ENCODE peak calls at places on chromosomes 11 and 22, in five cellular contexts. W, Z, I, P and N are unnamed samples.

GRCh38 chr11:107430525-107430924 is 27.1 kb downstream of the CWF19L2 start:
- ATAC-seq in W (no peak), P (no peak), I (no peak), Z (no peak), N (no peak)

GRCh38 chr11:86632499-86633269 is 39.7 kb downstream of the ME3 start:
- ATAC-seq in I (peak), P (peak), Z (peak), W (peak), N (peak)

GRCh38 chr22:24845036-24845918 is 39.3 kb downstream of the SGSM1 start:
- ATAC-seq in P (peak), I (no peak), Z (no peak), W (no peak), N (no peak)

GRCh38 chr11:5011254-5011653 is 16.6 kb downstream of the OR51L1 start:
- ATAC-seq in P (no peak), Z (no peak), I (no peak), W (no peak), N (no peak)

GRCh38 chr11:65530157-65530496 is 5.2 kb downstream of the SCYL1 start:
- ATAC-seq in I (peak), P (no peak), Z (peak), W (peak), N (no peak)

GRCh38 chr11:57937431-57937830 is 86.2 kb upstream of the OR9Q1 start:
- ATAC-seq in I (no peak), Z (no peak), P (no peak), W (no peak), N (no peak)

GRCh38 chr11:280762-281485 is 2.7 kb downstream of the NLRP6 start:
- ATAC-seq in Z (no peak), P (peak), W (no peak), I (no peak), N (no peak)

GRCh38 chr11:69218946-69219720 is 63.4 kb downstream of the SMIM38 start:
- ATAC-seq in W (no peak), I (no peak), Z (no peak), P (no peak), N (no peak)

GRCh38 chr11:94297967-94298576 is 6.3 kb upstream of the IZUMO1R start:
- ATAC-seq in W (peak), P (no peak), Z (peak), I (peak), N (no peak)

GRCh38 chr22:33034753-33035152 is 23.4 kb downstream of the SYN3 start:
- ATAC-seq in W (no peak), P (no peak), I (no peak), Z (no peak), N (no peak)

GRCh38 chr11:71568707-71569349 is 3.5 kb downstream of the KRTAP5-10 start:
- ATAC-seq in W (peak), P (no peak), I (no peak), Z (no peak), N (no peak)

GRCh38 chr22:17969732-17970131 is 54.6 kb downstream of the MICAL3 start:
- ATAC-seq in I (peak), W (no peak), P (no peak), Z (no peak), N (peak)

GRCh38 chr11:65498042-65498726 is 661 bp upstream of the MALAT1 start:
- ATAC-seq in I (peak), Z (peak), W (peak), P (peak), N (no peak)

GRCh38 chr11:85647604-85648299 is at the start of gene TMEM126A:
- ATAC-seq in P (peak), W (peak), I (peak), Z (peak), N (peak)

GRCh38 chr11:124581817-124582216 is 12.0 kb downstream of the OR8A1 start:
- ATAC-seq in W (no peak), Z (no peak), P (no peak), I (peak), N (no peak)

GRCh38 chr11:113730887-113731726 is 25.0 kb upstream of the TMPRSS5 start:
- ATAC-seq in Z (peak), W (peak), P (peak), I (peak), N (no peak)

GRCh38 chr11:116891746-116892145 is 54.3 kb upstream of the APOA1 start:
- ATAC-seq in I (no peak), Z (no peak), W (no peak), P (no peak), N (no peak)

GRCh38 chr11:77266766-77267165 is 34.7 kb downstream of the GDPD4 start:
- ATAC-seq in I (no peak), Z (no peak), W (no peak), P (no peak), N (no peak)

GRCh38 chr22:30650508-30651116 is 15.0 kb downstream of the SLC35E4 start:
- ATAC-seq in I (peak), Z (no peak), P (no peak), W (no peak), N (no peak)

GRCh38 chr11:12174145-12175143 is 64.1 kb downstream of the MICAL2 start:
- ATAC-seq in W (no peak), I (no peak), Z (peak), P (no peak), N (no peak)

GRCh38 chr22:41471606-41472005 is 2.7 kb downstream of the ACO2 start:
- ATAC-seq in Z (no peak), I (no peak), W (no peak), P (no peak), N (no peak)

GRCh38 chr22:41429946-41430332 is 16.7 kb downstream of the TOB2 start:
- ATAC-seq in Z (no peak), P (no peak), I (no peak), W (no peak), N (no peak)

GRCh38 chr11:69094111-69094914 is 45.6 kb downstream of the TPCN2 start:
- ATAC-seq in W (peak), I (no peak), P (peak), Z (peak), N (no peak)

GRCh38 chr22:20125201-20126174 is 6.1 kb upstream of the ZDHHC8 start:
- ATAC-seq in W (no peak), Z (no peak), P (no peak), I (no peak), N (no peak)

GRCh38 chr22:26259510-26259909 is 90.2 kb downstream of the SEZ6L start:
- ATAC-seq in W (no peak), Z (no peak), I (peak), P (no peak), N (no peak)

GRCh38 chr22:41550952-41551491 is 6.8 kb upstream of the POLR3H start:
- ATAC-seq in P (no peak), I (no peak), W (no peak), Z (no peak), N (no peak)

GRCh38 chr22:30246962-30247376 is 410 bp upstream of the LIF start:
- ATAC-seq in P (no peak), I (no peak), W (peak), Z (no peak), N (no peak)

GRCh38 chr11:67490727-67491065 is 7.9 kb downstream of the AIP start:
- ATAC-seq in I (no peak), W (no peak), P (no peak), Z (no peak), N (no peak)

GRCh38 chr11:92969293-92969633 is 188 bp upstream of the MTNR1B start:
- ATAC-seq in I (no peak), P (no peak), Z (no peak), W (no peak), N (no peak)

GRCh38 chr11:18294862-18295261 is 27.1 kb downstream of the HPS5 start:
- ATAC-seq in W (no peak), Z (peak), P (no peak), I (no peak), N (no peak)

GRCh38 chr11:81886406-81887075 is 847.1 kb downstream of the FAM181B start:
- ATAC-seq in P (no peak), I (no peak), Z (no peak), W (no peak), N (no peak)

GRCh38 chr11:75453916-75454655 is 21.1 kb upstream of the KLHL35 start:
- ATAC-seq in I (no peak), Z (no peak), W (no peak), P (peak), N (peak)

GRCh38 chr11:121420398-121420797 is 31.7 kb upstream of the SORL1 start:
- ATAC-seq in Z (peak), W (no peak), I (no peak), P (no peak), N (no peak)

GRCh38 chr22:31870890-31871289 is 73.4 kb upstream of the YWHAH start:
- ATAC-seq in P (no peak), I (no peak), W (no peak), Z (no peak), N (no peak)

GRCh38 chr11:43576834-43577521 is 103.6 kb upstream of the HSD17B12 start:
- ATAC-seq in P (peak), Z (peak), W (peak), I (peak), N (no peak)

GRCh38 chr22:24429411-24430365 is 2.3 kb downstream of the ADORA2A start:
- ATAC-seq in W (no peak), I (no peak), Z (peak), P (no peak), N (no peak)

GRCh38 chr11:123174196-123175183 is 20.6 kb downstream of the CLMP start:
- ATAC-seq in P (peak), Z (no peak), W (no peak), I (no peak), N (peak)

GRCh38 chr22:17477401-17477833 is 85.9 kb upstream of the SLC25A18 start:
- ATAC-seq in Z (no peak), P (peak), W (no peak), I (peak), N (peak)

GRCh38 chr22:32836286-32836859 is 34.9 kb downstream of the TIMP3 start:
- ATAC-seq in Z (no peak), W (no peak), P (no peak), I (peak), N (no peak)

GRCh38 chr11:128236506-128237498 is 350.6 kb downstream of the ETS1 start:
- ATAC-seq in I (no peak), W (no peak), Z (no peak), P (no peak), N (no peak)
- TF ChIP-seq EP300 in I (no peak), W (no peak), Z (no peak), P (no peak), N (no peak)

GRCh38 chr11:112221263-112221835 is 4.9 kb upstream of the PTS start:
- ATAC-seq in W (no peak), I (no peak), Z (no peak), P (no peak), N (no peak)

GRCh38 chr11:112223125-112223524 is 3.1 kb upstream of the PTS start:
- ATAC-seq in Z (no peak), W (no peak), P (no peak), I (no peak), N (no peak)

GRCh38 chr11:112219476-112220232 is 6.6 kb upstream of the PTS start:
- ATAC-seq in I (peak), Z (peak), W (peak), P (peak), N (peak)

GRCh38 chr11:112223754-112224532 is 2.3 kb upstream of the PTS start:
- ATAC-seq in Z (no peak), W (no peak), P (no peak), I (no peak), N (no peak)

DNA sequence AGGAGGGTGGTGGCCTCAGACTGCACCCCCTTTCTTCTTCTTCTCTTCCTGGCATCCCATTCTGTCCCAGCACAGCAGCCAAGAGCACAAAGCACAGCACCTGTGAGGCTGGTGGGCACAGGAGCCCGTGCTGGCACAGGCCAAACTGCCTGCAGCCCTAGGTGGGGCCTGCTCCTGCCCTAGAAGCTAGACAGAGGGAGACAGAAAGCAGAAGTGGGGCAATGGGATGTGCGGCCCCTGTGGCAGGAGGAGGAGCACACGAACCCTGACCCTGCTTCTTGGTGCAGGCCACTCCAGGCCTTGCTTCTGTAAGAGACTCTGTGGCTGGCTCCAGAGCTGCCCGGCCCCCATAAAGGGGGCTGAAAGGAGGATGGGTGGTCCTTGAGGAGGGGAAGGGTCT is 3.9 kb upstream of the PTS start:
- ATAC-seq in W (no peak), P (no peak), I (no peak), Z (no peak), N (no peak)
- TF ChIP-seq POLR2AphosphoS5 in W (no peak), P (no peak), I (no peak), Z (no peak), N (no peak)

GRCh38 chr11:1748467-1749019 is 1.9 kb downstream of the IFITM10 start:
- ATAC-seq in W (no peak), I (no peak), P (no peak), Z (no peak), N (no peak)
- H3K27ac ChIP-seq in W (no peak), I (no peak), P (peak), Z (no peak), N (no peak)

GRCh38 chr11:2992234-2992999 is at the start of gene NAP1L4:
- ATAC-seq in W (peak), Z (peak), I (peak), P (peak), N (peak)
- TF ChIP-seq EP300 in W (no peak), Z (no peak), I (no peak), P (no peak), N (no peak)

GRCh38 chr22:23147632-23148387 is 2.5 kb downstream of the RAB36 start:
- ATAC-seq in Z (no peak), W (no peak), P (no peak), I (no peak), N (peak)
- TF ChIP-seq POLR2AphosphoS5 in Z (no peak), W (no peak), P (peak), I (no peak), N (peak)

GRCh38 chr22:45204751-45205623 is 35.7 kb downstream of the KIAA0930 start:
- ATAC-seq in I (no peak), W (no peak), P (no peak), Z (no peak), N (no peak)
- H3K27ac ChIP-seq in I (no peak), W (no peak), P (no peak), Z (no peak), N (no peak)

GRCh38 chr11:3378426-3379423 is at the start of gene ZNF195:
- ATAC-seq in I (peak), Z (peak), P (peak), W (peak), N (peak)
- TF ChIP-seq EP300 in I (peak), Z (peak), P (no peak), W (no peak), N (no peak)